ENCODE peak calls at places on chromosomes 11 and 22, in nine cellular contexts. L is lung; I is CD8-positive, alpha-beta T cell; B is brain microvascular endothelial cell; K is AG04450; O is prostate gland; W is thoracic aorta; M is endothelial cell of umbilical vein; A is spleen. Z is an unnamed sample. For H3K27me3, the result is how much of the 10 kb centered on the place peaks cover.

GRCh38 chr11:12291313-12291712 is 86.1 kb upstream of the PARVA start:
- DNase-seq in K (no peak), M (no peak), L (no peak), B (no peak), W (no peak), I (no peak), A (no peak), O (peak), Z (no peak)

GRCh38 chr11:104005234-104005855 is 31.1 kb upstream of the DDI1 start:
- DNase-seq in B (no peak), K (no peak), L (no peak), O (no peak), A (no peak), I (no peak), M (no peak), W (no peak), Z (peak)

GRCh38 chr22:38956551-38956950 is 858 bp upstream of the APOBEC3A start:
- DNase-seq in W (no peak), I (no peak), L (no peak), A (peak), M (no peak), O (no peak), K (no peak), B (no peak), Z (no peak)

GRCh38 chr11:66727282-66727882 is 1.6 kb downstream of the SPTBN2 start:
- DNase-seq in B (peak), M (peak), L (no peak), O (no peak), K (no peak), I (no peak), A (no peak), W (no peak), Z (no peak)

GRCh38 chr22:49867303-49868250 is 13.9 kb downstream of the ZBED4 start:
- DNase-seq in A (peak), M (no peak), O (no peak), L (no peak), I (no peak), K (no peak), W (no peak), B (no peak), Z (no peak)

GRCh38 chr11:125140251-125140650 is 24.3 kb upstream of the PKNOX2 start:
- DNase-seq in L (no peak), K (no peak), I (no peak), O (no peak), W (no peak), A (no peak), M (no peak), B (no peak), Z (no peak)

GRCh38 chr22:26550498-26551033 is 38.3 kb upstream of the TFIP11 start:
- DNase-seq in L (peak), O (no peak), B (peak), W (no peak), M (no peak), K (peak), A (no peak), I (no peak), Z (no peak)

GRCh38 chr22:32334640-32335365 is 22.9 kb upstream of the RFPL3 start:
- DNase-seq in K (no peak), M (no peak), I (no peak), W (no peak), L (no peak), O (no peak), A (no peak), B (no peak), Z (no peak)

GRCh38 chr11:77053217-77054013 is 13.4 kb upstream of the CAPN5 start:
- DNase-seq in I (no peak), B (no peak), L (no peak), K (no peak), A (no peak), M (no peak), O (no peak), W (no peak), Z (no peak)

GRCh38 chr22:43185860-43186261 is 1.1 kb downstream of the TTLL12 start:
- DNase-seq in L (peak), I (no peak), A (no peak), M (peak), K (no peak), W (no peak), O (peak), B (peak), Z (peak)

GRCh38 chr11:57476223-57476882 is 16.0 kb downstream of the RTN4RL2 start:
- DNase-seq in L (no peak), M (no peak), A (peak), W (no peak), B (no peak), I (no peak), O (peak), K (no peak), Z (no peak)

GRCh38 chr22:19773470-19774040 is 13.0 kb downstream of the TBX1 start:
- DNase-seq in A (peak), M (no peak), L (no peak), B (no peak), I (no peak), W (no peak), K (no peak), O (no peak), Z (no peak)

GRCh38 chr11:86916330-86916729 is 38.9 kb downstream of the FZD4 start:
- DNase-seq in W (no peak), L (no peak), K (no peak), B (peak), I (no peak), M (peak), O (no peak), A (no peak), Z (peak)

GRCh38 chr11:59545179-59546020 is 34.1 kb downstream of the OR4D9 start:
- DNase-seq in K (no peak), I (no peak), A (no peak), W (no peak), M (peak), B (peak), L (no peak), O (no peak), Z (peak)

GRCh38 chr22:42646569-42647525 is 2.3 kb downstream of the CYB5R3 start:
- DNase-seq in I (no peak), A (no peak), O (peak), B (no peak), W (no peak), L (no peak), M (peak), K (no peak), Z (no peak)

GRCh38 chr22:36741204-36741793 is 34.6 kb downstream of the IFT27 start:
- DNase-seq in I (no peak), W (no peak), K (no peak), A (no peak), L (no peak), B (peak), M (no peak), O (no peak), Z (peak)

GRCh38 chr11:73322111-73322985 is 14.3 kb downstream of the ARHGEF17 start:
- DNase-seq in A (no peak), M (peak), I (no peak), O (no peak), K (no peak), L (no peak), B (peak), W (no peak), Z (no peak)

GRCh38 chr22:20968281-20968977 is 1.4 kb downstream of the AIFM3 start:
- DNase-seq in W (no peak), I (no peak), O (no peak), B (no peak), A (peak), L (no peak), M (no peak), K (no peak), Z (no peak)

GRCh38 chr22:28019360-28019759 is 100.3 kb upstream of the PITPNB start:
- DNase-seq in W (no peak), I (no peak), O (no peak), L (no peak), A (peak), M (no peak), B (no peak), K (no peak), Z (peak)

GRCh38 chr11:126481303-126481680 is 125.8 kb downstream of the ST3GAL4 start:
- DNase-seq in K (no peak), W (no peak), I (no peak), L (no peak), B (no peak), M (no peak), A (peak), O (no peak), Z (no peak)

GRCh38 chr22:33605201-33605600 is 315.1 kb downstream of the LARGE1 start:
- DNase-seq in I (no peak), M (no peak), B (no peak), W (no peak), K (no peak), A (no peak), O (no peak), L (no peak), Z (no peak)

GRCh38 chr22:36814796-36815195 is 2.0 kb downstream of the PVALB start:
- DNase-seq in I (no peak), O (no peak), W (no peak), L (no peak), K (no peak), B (no peak), M (no peak), A (no peak), Z (no peak)

GRCh38 chr11:76361773-76362172 is 19.2 kb downstream of the THAP12 start:
- DNase-seq in I (no peak), K (no peak), W (no peak), L (no peak), M (no peak), O (no peak), A (no peak), B (no peak), Z (no peak)

GRCh38 chr11:119144825-119145476 is 3.9 kb upstream of the ABCG4 start:
- DNase-seq in K (peak), I (peak), B (peak), L (peak), A (no peak), O (peak), W (no peak), M (peak), Z (peak)

GRCh38 chr22:47355388-47355725 is 592.9 kb downstream of the TBC1D22A start:
- DNase-seq in O (no peak), M (no peak), B (no peak), K (no peak), I (no peak), A (no peak), L (no peak), W (no peak), Z (no peak)

GRCh38 chr11:132177106-132177505 is 806.7 kb downstream of the NTM start:
- DNase-seq in I (no peak), A (no peak), B (peak), W (no peak), L (no peak), K (peak), O (no peak), M (peak), Z (peak)

GRCh38 chr22:28440517-28441366 is 238.9 kb downstream of the TTC28 start:
- DNase-seq in M (peak), W (no peak), O (no peak), A (no peak), B (peak), K (no peak), L (no peak), I (no peak), Z (no peak)

GRCh38 chr22:29765905-29766631 is 739 bp downstream of the ZMAT5 start:
- DNase-seq in A (no peak), M (no peak), L (no peak), I (peak), O (no peak), K (no peak), W (no peak), B (no peak), Z (no peak)

GRCh38 chr22:21937041-21937820 is 15.4 kb downstream of the PPM1F start:
- DNase-seq in W (no peak), L (peak), K (no peak), M (no peak), I (no peak), A (peak), O (no peak), B (no peak), Z (peak)

GRCh38 chr11:104774578-104774977 is 123.7 kb downstream of the CASP12 start:
- DNase-seq in B (no peak), O (no peak), W (no peak), L (no peak), K (no peak), A (no peak), I (no peak), M (no peak), Z (no peak)

GRCh38 chr11:113417428-113417827 is 29.8 kb downstream of the ANKK1 start:
- DNase-seq in W (no peak), K (no peak), B (no peak), A (no peak), L (no peak), M (no peak), I (no peak), O (no peak), Z (no peak)

GRCh38 chr11:67195971-67196418 is 70.3 kb upstream of the GRK2 start:
- DNase-seq in B (no peak), K (no peak), W (no peak), L (no peak), I (no peak), O (no peak), A (no peak), M (no peak), Z (no peak)

GRCh38 chr11:119518746-119519382 is 95.9 kb upstream of the THY1 start:
- DNase-seq in W (no peak), I (no peak), K (peak), M (peak), O (no peak), B (peak), L (no peak), A (no peak), Z (peak)

GRCh38 chr11:8839957-8840945 is 70.7 kb upstream of the AKIP1 start:
- DNase-seq in L (peak), I (no peak), W (no peak), B (no peak), M (peak), A (peak), K (no peak), O (peak), Z (peak)

GRCh38 chr11:14312736-14313438 is 46.1 kb downstream of the RRAS2 start:
- DNase-seq in L (no peak), M (no peak), I (no peak), B (peak), W (no peak), O (no peak), A (no peak), K (peak), Z (peak)

GRCh38 chr11:130448416-130449068 is at the start of gene ADAMTS15:
- DNase-seq in K (no peak), I (no peak), A (no peak), M (peak), W (no peak), B (peak), O (peak), L (peak), Z (peak)

GRCh38 chr22:40070701-40071100 is 75.9 kb downstream of the FAM83F start:
- DNase-seq in I (no peak), L (no peak), K (no peak), O (no peak), M (no peak), B (no peak), W (no peak), A (no peak), Z (peak)

GRCh38 chr11:47078751-47079524 is 97.7 kb downstream of the ARFGAP2 start:
- DNase-seq in M (no peak), W (no peak), B (no peak), I (no peak), A (no peak), L (no peak), K (no peak), O (no peak), Z (no peak)

GRCh38 chr11:125428486-125429173 is 67.4 kb downstream of the FEZ1 start:
- DNase-seq in O (no peak), L (no peak), B (no peak), K (no peak), I (no peak), A (no peak), M (no peak), W (no peak), Z (no peak)

GRCh38 chr22:44530106-44530505 is 32.1 kb upstream of the RTL6 start:
- DNase-seq in I (no peak), K (no peak), W (no peak), B (no peak), M (no peak), A (no peak), L (no peak), O (no peak), Z (no peak)

GRCh38 chr11:70270877-70271634 is 566 bp downstream of the PPFIA1 start:
- DNase-seq in O (no peak), A (peak), K (peak), L (peak), B (peak), M (peak), W (no peak), I (peak), Z (peak)
- TF ChIP-seq CTCF in O (peak), A (no peak), K (no peak), L (no peak), B (no peak), M (no peak), W (no peak), I (no peak), Z (no peak)

DNA sequence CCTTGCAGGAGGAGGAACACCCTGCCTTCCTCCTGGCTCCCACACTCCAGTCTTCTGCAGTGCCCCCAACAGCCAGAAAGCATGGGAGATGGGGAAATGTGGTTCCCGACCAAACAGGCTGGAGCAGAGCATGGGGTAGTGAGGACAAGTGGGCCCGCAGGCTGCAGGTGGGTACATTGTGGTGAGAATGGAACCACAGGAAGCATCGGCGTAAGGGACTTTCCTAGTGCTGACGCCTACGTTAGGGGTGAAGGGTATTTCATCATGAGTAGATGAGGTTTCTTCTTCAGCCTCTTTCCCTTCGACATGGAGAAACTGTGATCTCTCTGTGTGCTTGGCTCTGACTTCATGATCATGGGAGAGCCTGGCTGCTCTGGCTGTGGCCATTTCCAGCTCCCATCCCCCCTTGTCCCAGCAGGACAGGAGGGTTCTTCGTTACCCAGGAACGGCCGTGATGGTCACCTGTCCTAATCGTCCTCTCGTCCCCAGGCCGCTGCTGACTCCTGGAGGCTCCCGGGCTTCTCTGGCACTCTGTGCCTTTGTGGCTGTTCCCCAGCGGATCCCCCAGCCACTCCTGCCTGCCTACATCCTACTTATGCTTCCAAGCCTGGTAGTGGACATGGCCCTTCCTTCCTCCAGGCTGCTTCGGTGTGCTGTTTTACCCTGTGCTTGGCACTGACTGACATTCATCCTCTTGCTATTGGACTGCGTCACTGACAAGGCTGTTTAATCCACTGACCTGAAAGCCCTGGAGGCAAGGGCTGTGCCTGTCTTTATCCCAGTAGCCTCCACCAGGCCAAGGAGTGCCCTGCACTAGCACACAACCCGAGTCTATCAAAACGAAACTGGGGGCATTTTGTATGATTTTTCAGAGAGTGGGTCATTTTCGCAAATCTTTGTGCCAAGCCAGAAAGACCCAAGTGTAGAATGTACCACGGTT is 65.2 kb upstream of the CECR2 start:
- DNase-seq in M (no peak), A (peak), B (no peak), W (no peak), K (no peak), L (peak), I (peak), O (no peak), Z (no peak)
- H3K4me3 ChIP-seq in M (no peak), A (no peak), B (no peak), W (no peak), K (no peak), L (no peak), I (no peak), O (no peak), Z (no peak)

GRCh38 chr11:2883717-2884423 is 1.7 kb downstream of the CDKN1C start:
- DNase-seq in A (no peak), I (no peak), M (peak), K (no peak), W (no peak), L (no peak), B (no peak), O (no peak), Z (no peak)
- H3K27me3 ChIP-seq in A (under half), I (under half), M (under half), K (under half), W (under half), L (under half), B (under half), O (under half), Z (under half)

GRCh38 chr11:1654388-1655167 is 25.0 kb downstream of the KRTAP5-5 start:
- DNase-seq in B (no peak), A (peak), O (no peak), K (no peak), I (no peak), M (peak), L (no peak), W (no peak), Z (no peak)
- TF ChIP-seq CTCF in B (no peak), A (no peak), O (no peak), K (no peak), I (no peak), M (no peak), L (no peak), W (no peak), Z (no peak)

Z was measured in bronchial epithelial cell.